ENCODE peak calls at places on chromosomes 6 and 20, in nine cellular contexts. O, G, X, W, C, D, K, E and Q are unnamed samples. For H3K36me3, the result is how much of the 10 kb centered on the place peaks cover.

GRCh38 chr6:36642913-36643817 is 35.3 kb upstream of the CDKN1A start:
- DNase-seq in O (peak), G (peak), X (peak), W (peak), C (no peak), D (peak), K (no peak), E (peak), Q (peak)

GRCh38 chr20:11155156-11155805 is 481.5 kb upstream of the JAG1 start:
- DNase-seq in O (no peak), G (no peak), X (no peak), W (no peak), C (no peak), D (no peak), K (no peak), E (no peak), Q (no peak)

GRCh38 chr6:47134476-47135189 is 92.5 kb upstream of the ADGRF1 start:
- DNase-seq in O (no peak), G (no peak), X (no peak), W (no peak), C (no peak), D (no peak), K (peak), E (no peak), Q (no peak)

GRCh38 chr6:1212919-1213318 is 99.0 kb upstream of the FOXQ1 start:
- DNase-seq in O (no peak), G (no peak), X (no peak), W (no peak), C (no peak), D (no peak), K (no peak), E (no peak), Q (no peak)

GRCh38 chr6:10633216-10633615 is 61.2 kb downstream of the C6orf52 start:
- DNase-seq in O (no peak), G (no peak), X (no peak), W (no peak), C (peak), D (no peak), K (peak), E (no peak), Q (no peak)

GRCh38 chr20:38153011-38153329 is 12.1 kb downstream of the TGM2 start:
- DNase-seq in O (no peak), G (no peak), X (no peak), W (no peak), C (no peak), D (no peak), K (no peak), E (no peak), Q (no peak)

GRCh38 chr6:149480502-149481280 is 4.1 kb downstream of the ZC3H12D start:
- DNase-seq in O (no peak), G (no peak), X (no peak), W (no peak), C (no peak), D (no peak), K (no peak), E (no peak), Q (no peak)

GRCh38 chr6:137903933-137904821 is 37.1 kb downstream of the TNFAIP3 start:
- DNase-seq in O (no peak), G (no peak), X (no peak), W (no peak), C (no peak), D (no peak), K (peak), E (no peak), Q (no peak)

GRCh38 chr6:148455225-148455624 is 112.6 kb downstream of the SASH1 start:
- DNase-seq in O (no peak), G (no peak), X (no peak), W (no peak), C (no peak), D (no peak), K (no peak), E (no peak), Q (no peak)

GRCh38 chr6:71197267-71197666 is 91.3 kb upstream of the OGFRL1 start:
- DNase-seq in O (no peak), G (no peak), X (no peak), W (no peak), C (no peak), D (no peak), K (no peak), E (no peak), Q (no peak)

GRCh38 chr6:158109744-158110143 is 58.3 kb downstream of the SERAC1 start:
- DNase-seq in O (no peak), G (no peak), X (no peak), W (no peak), C (no peak), D (no peak), K (no peak), E (no peak), Q (no peak)

GRCh38 chr6:112846711-112847110 is 499.6 kb downstream of the RFPL4B start:
- DNase-seq in O (no peak), G (no peak), X (no peak), W (no peak), C (no peak), D (no peak), K (no peak), E (no peak), Q (no peak)

GRCh38 chr20:11170025-11170424 is 496.2 kb upstream of the JAG1 start:
- DNase-seq in O (no peak), G (no peak), X (no peak), W (no peak), C (no peak), D (no peak), K (no peak), E (no peak), Q (no peak)

GRCh38 chr20:50146732-50147662 is 6.5 kb downstream of the PEDS1 start:
- DNase-seq in O (peak), G (peak), X (no peak), W (no peak), C (peak), D (peak), K (peak), E (peak), Q (peak)

GRCh38 chr20:25083773-25084615 is 2.1 kb upstream of the VSX1 start:
- DNase-seq in O (peak), G (peak), X (no peak), W (no peak), C (no peak), D (no peak), K (no peak), E (no peak), Q (no peak)

GRCh38 chr6:128394171-128394570 is 126.2 kb downstream of the PTPRK start:
- DNase-seq in O (no peak), G (no peak), X (no peak), W (no peak), C (no peak), D (no peak), K (no peak), E (no peak), Q (no peak)

GRCh38 chr6:61688165-61688564 is 597.9 kb downstream of the KHDRBS2 start:
- DNase-seq in O (no peak), G (no peak), X (no peak), W (no peak), C (no peak), D (no peak), K (no peak), E (no peak), Q (no peak)

GRCh38 chr6:158497620-158498019 is 62.3 kb upstream of the TMEM181 start:
- DNase-seq in O (no peak), G (no peak), X (no peak), W (no peak), C (no peak), D (no peak), K (no peak), E (no peak), Q (no peak)

GRCh38 chr20:3000852-3001523 is 42.4 kb upstream of the GNRH2 start:
- DNase-seq in O (no peak), G (no peak), X (no peak), W (no peak), C (no peak), D (no peak), K (peak), E (no peak), Q (no peak)

GRCh38 chr6:68689910-68690309 is 54.8 kb downstream of the ADGRB3 start:
- DNase-seq in O (no peak), G (no peak), X (no peak), W (no peak), C (no peak), D (no peak), K (peak), E (no peak), Q (no peak)
- H3K4me3 ChIP-seq in O (no peak), G (no peak), X (no peak), W (no peak), C (no peak), D (no peak), K (no peak), E (no peak), Q (no peak)

DNA sequence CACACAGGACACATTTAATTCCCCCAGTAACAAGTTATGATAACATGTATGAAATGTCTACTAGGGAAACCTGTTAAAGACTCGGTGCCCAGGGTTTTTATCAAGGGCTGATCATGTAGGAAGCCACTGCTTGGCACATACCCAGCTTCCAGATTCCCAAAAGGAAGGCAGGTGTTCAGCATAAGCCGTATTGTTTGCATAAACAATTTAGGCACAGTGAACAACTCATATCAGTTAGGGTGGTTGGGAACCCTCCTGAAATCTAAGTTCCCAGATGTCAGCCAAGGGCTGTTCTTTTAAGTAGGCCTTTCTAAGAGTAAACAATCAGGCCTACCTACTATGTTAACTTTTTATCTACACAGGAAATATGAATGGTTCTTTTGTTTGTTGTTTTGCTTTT is 74.1 kb downstream of the ASXL1 start:
- DNase-seq in O (no peak), G (no peak), X (no peak), W (no peak), C (no peak), D (no peak), K (no peak), E (no peak), Q (no peak)
- H3K36me3 ChIP-seq in O (half or more), G (half or more), X (under half), W (under half), C (half or more), D (half or more), K (half or more), E (under half), Q (half or more)

GRCh38 chr6:92559611-92560010 is 859.7 kb downstream of the EPHA7 start:
- DNase-seq in O (no peak), G (no peak), X (no peak), W (no peak), C (no peak), D (no peak), K (no peak), E (no peak), Q (no peak)
- H3K27ac ChIP-seq in O (no peak), G (no peak), X (no peak), W (no peak), C (no peak), D (no peak), K (no peak), E (no peak), Q (no peak)

GRCh38 chr20:62664316-62664971 is 22.1 kb downstream of the SLCO4A1 start:
- DNase-seq in O (no peak), G (no peak), X (no peak), W (no peak), C (no peak), D (no peak), K (no peak), E (no peak), Q (no peak)
- H3K4me3 ChIP-seq in O (no peak), G (no peak), X (no peak), W (no peak), C (no peak), D (no peak), K (no peak), E (no peak), Q (no peak)

GRCh38 chr6:7074870-7075269 is 32.9 kb upstream of the RREB1 start:
- DNase-seq in O (no peak), G (no peak), X (no peak), W (no peak), C (no peak), D (no peak), K (no peak), E (no peak), Q (no peak)
- H3K36me3 ChIP-seq in O (under half), G (under half), X (under half), W (under half), C (under half), D (under half), K (under half), E (under half), Q (under half)

GRCh38 chr6:40931927-40932326 is 107.1 kb downstream of the UNC5CL start:
- DNase-seq in O (no peak), G (no peak), X (no peak), W (no peak), C (no peak), D (no peak), K (no peak), E (no peak), Q (no peak)

GRCh38 chr6:40932366-40932765 is 106.7 kb downstream of the UNC5CL start:
- DNase-seq in O (no peak), G (no peak), X (no peak), W (no peak), C (no peak), D (no peak), K (no peak), E (no peak), Q (no peak)

GRCh38 chr6:40928738-40929137 is 110.3 kb downstream of the UNC5CL start:
- DNase-seq in O (no peak), G (no peak), X (no peak), W (no peak), C (no peak), D (no peak), K (no peak), E (no peak), Q (no peak)

GRCh38 chr6:40930045-40930444 is 109.0 kb downstream of the UNC5CL start:
- DNase-seq in O (no peak), G (no peak), X (no peak), W (no peak), C (no peak), D (no peak), K (no peak), E (no peak), Q (no peak)

GRCh38 chr6:40930555-40930954 is 108.5 kb downstream of the UNC5CL start:
- DNase-seq in O (peak), G (no peak), X (peak), W (no peak), C (no peak), D (no peak), K (peak), E (peak), Q (no peak)
- H3K27ac ChIP-seq in O (no peak), G (no peak), X (no peak), W (no peak), C (no peak), D (no peak), K (no peak), E (peak), Q (no peak)